ENCODE peak calls at places on chromosomes 6 and 20, in seven cellular contexts. O is HCT116, P is K562, Y is H1, I is WTC11, E is GM12878, D is HepG2. G is an unnamed sample.

GRCh38 chr6:30071858-30072257 is 3.7 kb downstream of the RNF39 start:
- DNase-seq in I (no peak), Y (no peak), P (no peak), D (no peak), E (no peak), O (no peak), G (no peak)

GRCh38 chr20:62726276-62726675 is 17.6 kb downstream of the NTSR1 start:
- DNase-seq in E (no peak), P (no peak), Y (no peak), O (no peak), D (no peak), I (no peak), G (no peak)

GRCh38 chr6:28597217-28597835 is 71.6 kb downstream of the GPX5 start:
- DNase-seq in I (peak), Y (peak), P (no peak), E (no peak), D (peak), O (peak), G (peak)

GRCh38 chr6:45990162-45990561 is 25.5 kb downstream of the CLIC5 start:
- DNase-seq in O (no peak), Y (no peak), P (no peak), D (no peak), I (no peak), E (no peak), G (no peak)

GRCh38 chr20:51387125-51387865 is 155.2 kb downstream of the NFATC2 start:
- DNase-seq in O (no peak), I (peak), P (no peak), E (no peak), Y (peak), D (no peak), G (no peak)

GRCh38 chr6:27565839-27566779 is 93.2 kb upstream of the ZNF184 start:
- DNase-seq in E (no peak), P (no peak), I (peak), Y (peak), D (peak), O (no peak), G (no peak)

GRCh38 chr6:52154381-52154780 is 31.8 kb upstream of the IL17A start:
- DNase-seq in P (no peak), E (no peak), O (no peak), Y (no peak), I (no peak), D (no peak), G (no peak)

GRCh38 chr6:124119591-124119990 is 315.9 kb downstream of the NKAIN2 start:
- DNase-seq in E (no peak), I (no peak), Y (no peak), D (no peak), P (no peak), O (no peak), G (no peak)

GRCh38 chr20:3071610-3072529 is at the start of gene OXT:
- DNase-seq in E (no peak), I (peak), P (no peak), D (no peak), Y (peak), O (no peak), G (no peak)

GRCh38 chr6:142758257-142759025 is 186.5 kb downstream of the HIVEP2 start:
- DNase-seq in I (no peak), D (no peak), O (no peak), P (no peak), Y (no peak), E (no peak), G (no peak)

GRCh38 chr6:54192993-54193392 is 81.8 kb downstream of the MLIP start:
- DNase-seq in P (no peak), D (no peak), Y (no peak), I (no peak), O (no peak), E (no peak), G (no peak)

GRCh38 chr20:52457826-52458225 is 266.2 kb upstream of the ZFP64 start:
- DNase-seq in O (no peak), D (no peak), Y (no peak), E (no peak), I (no peak), P (no peak), G (no peak)

GRCh38 chr20:39897781-39898466 is 791.1 kb downstream of the MAFB start:
- DNase-seq in Y (no peak), E (no peak), P (no peak), I (no peak), O (no peak), D (no peak), G (no peak)

GRCh38 chr6:142014515-142014914 is 118.2 kb upstream of the GJE1 start:
- DNase-seq in I (no peak), P (no peak), O (peak), E (no peak), Y (no peak), D (no peak), G (no peak)

GRCh38 chr20:38008233-38008944 is 24.9 kb downstream of the TTI1 start:
- DNase-seq in I (no peak), Y (no peak), E (no peak), O (no peak), D (no peak), P (no peak), G (no peak)

GRCh38 chr20:51385941-51386530 is 156.5 kb downstream of the NFATC2 start:
- DNase-seq in P (peak), E (no peak), D (peak), I (peak), Y (no peak), O (peak), G (peak)

GRCh38 chr20:53949319-53949839 is 121.0 kb downstream of the BCAS1 start:
- DNase-seq in D (no peak), O (no peak), Y (peak), E (no peak), I (no peak), P (no peak), G (no peak)

GRCh38 chr6:89122625-89123024 is 4.8 kb upstream of the SRSF12 start:
- DNase-seq in E (no peak), D (peak), P (no peak), Y (no peak), O (peak), I (no peak), G (peak)

GRCh38 chr20:49132995-49133451 is 55.1 kb downstream of the STAU1 start:
- DNase-seq in O (peak), I (no peak), P (peak), Y (no peak), D (peak), E (peak), G (peak)

GRCh38 chr6:28161410-28162079 is 19.9 kb downstream of the ZKSCAN8 start:
- DNase-seq in I (peak), D (peak), Y (peak), O (no peak), E (peak), P (peak), G (peak)

GRCh38 chr20:41453006-41453950 is 86.7 kb upstream of the EMILIN3 start:
- DNase-seq in E (no peak), D (no peak), O (no peak), I (no peak), Y (no peak), P (no peak), G (no peak)

GRCh38 chr6:7540595-7540994 is 876 bp upstream of the DSP start:
- DNase-seq in D (no peak), E (no peak), Y (no peak), O (no peak), I (peak), P (no peak), G (peak)

GRCh38 chr6:40722553-40723258 is 135.5 kb upstream of the LRFN2 start:
- DNase-seq in O (no peak), D (peak), I (no peak), P (no peak), Y (no peak), E (no peak), G (no peak)

GRCh38 chr20:17421493-17421892 is 109.7 kb downstream of the BFSP1 start:
- DNase-seq in E (no peak), D (no peak), P (no peak), O (no peak), Y (no peak), I (no peak), G (no peak)

GRCh38 chr20:34022154-34022842 is 28.6 kb downstream of the RALY start:
- DNase-seq in O (peak), P (peak), E (peak), D (peak), I (no peak), Y (no peak), G (peak)

GRCh38 chr6:13759025-13759424 is 47.4 kb upstream of the RANBP9 start:
- DNase-seq in Y (no peak), D (no peak), O (no peak), E (no peak), P (no peak), I (no peak), G (no peak)

GRCh38 chr20:64052326-64052722 is 2.9 kb upstream of the SOX18 start:
- DNase-seq in P (no peak), I (no peak), D (no peak), O (no peak), E (no peak), Y (no peak), G (no peak)

GRCh38 chr20:43739148-43739749 is 12.4 kb upstream of the GTSF1L start:
- DNase-seq in Y (no peak), E (no peak), O (no peak), I (no peak), P (no peak), D (no peak), G (no peak)

GRCh38 chr6:125930810-125931418 is 25.7 kb upstream of the HINT3 start:
- DNase-seq in O (no peak), P (no peak), I (no peak), E (no peak), D (no peak), Y (no peak), G (no peak)

GRCh38 chr20:34511891-34512265 is 4.3 kb upstream of the DYNLRB1 start:
- DNase-seq in O (no peak), P (no peak), I (no peak), D (peak), E (no peak), Y (no peak), G (no peak)

GRCh38 chr6:145813285-145814034 is 1.1 kb downstream of the FBXO30 start:
- DNase-seq in O (no peak), E (no peak), I (no peak), D (peak), P (peak), Y (no peak), G (peak)

GRCh38 chr20:45049904-45050471 is 50.9 kb downstream of the KCNS1 start:
- DNase-seq in D (no peak), O (no peak), P (no peak), I (no peak), Y (no peak), E (no peak), G (no peak)

GRCh38 chr6:159790947-159791598 is 806 bp downstream of the MRPL18 start:
- DNase-seq in I (no peak), Y (no peak), D (no peak), E (no peak), P (no peak), O (no peak), G (no peak)

GRCh38 chr6:138263963-138264362 is 45.7 kb upstream of the PBOV1 start:
- DNase-seq in E (no peak), P (no peak), O (no peak), I (no peak), Y (no peak), D (no peak), G (no peak)

GRCh38 chr6:42979523-42980177 is 669 bp upstream of the PEX6 start:
- DNase-seq in O (no peak), P (peak), D (no peak), E (no peak), I (no peak), Y (no peak), G (no peak)

GRCh38 chr6:128284128-128284527 is 236.3 kb downstream of the PTPRK start:
- DNase-seq in Y (no peak), D (no peak), E (no peak), P (no peak), I (no peak), O (no peak), G (no peak)
- TF ChIP-seq SP1 in Y (no peak), D (no peak), E (no peak), P (no peak), I (no peak), O (no peak), G (no peak)

GRCh38 chr6:20477485-20477884 is 56.8 kb upstream of the CDKAL1 start:
- DNase-seq in Y (no peak), D (no peak), O (no peak), E (no peak), I (no peak), P (no peak), G (no peak)
- TF ChIP-seq SP1 in Y (no peak), D (no peak), O (no peak), E (no peak), I (no peak), P (no peak), G (no peak)

GRCh38 chr6:163761491-163761890 is 347.0 kb downstream of the QKI start:
- DNase-seq in P (no peak), E (no peak), I (no peak), Y (no peak), D (no peak), O (no peak), G (no peak)
- TF ChIP-seq SP1 in P (no peak), E (no peak), I (no peak), Y (no peak), D (no peak), O (no peak), G (no peak)

GRCh38 chr6:113383701-113384100 is 473.4 kb upstream of the MARCKS start:
- DNase-seq in Y (no peak), E (no peak), P (no peak), D (no peak), O (no peak), I (no peak), G (no peak)

GRCh38 chr6:113385020-113385431 is 472.1 kb upstream of the MARCKS start:
- DNase-seq in D (no peak), Y (no peak), P (no peak), I (no peak), E (no peak), O (no peak), G (no peak)

GRCh38 chr6:113381232-113381631 is 475.9 kb upstream of the MARCKS start:
- DNase-seq in O (no peak), P (no peak), Y (no peak), D (no peak), I (no peak), E (no peak), G (no peak)

GRCh38 chr6:113380591-113380990 is 476.6 kb upstream of the MARCKS start:
- DNase-seq in E (no peak), P (no peak), O (no peak), I (no peak), Y (no peak), D (no peak), G (no peak)

DNA sequence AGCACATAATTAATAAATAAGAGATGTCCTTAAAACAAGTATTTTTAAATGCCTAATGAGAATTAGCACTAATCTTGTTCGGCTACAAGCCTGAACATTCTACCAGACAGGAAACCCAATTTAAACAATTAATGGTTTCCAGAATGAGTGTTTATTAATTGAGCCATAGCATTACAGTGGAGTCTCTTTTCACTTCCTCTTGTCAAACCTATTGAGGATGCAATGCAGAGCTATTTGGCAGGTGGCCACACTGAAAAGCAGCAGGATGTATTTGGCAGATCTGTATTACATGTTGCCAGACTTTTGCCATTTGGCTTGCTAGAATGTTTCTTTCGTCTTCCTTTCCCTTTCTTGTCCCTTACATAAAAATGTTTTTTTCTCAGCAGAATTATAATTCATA is 475.2 kb upstream of the MARCKS start:
- DNase-seq in E (peak), I (no peak), D (no peak), Y (no peak), O (no peak), P (no peak), G (no peak)
- TF ChIP-seq SP1 in E (no peak), I (no peak), D (no peak), Y (no peak), O (no peak), P (no peak), G (no peak)

GRCh38 chr20:10469599-10469998 is 34.5 kb downstream of the SLX4IP start:
- DNase-seq in D (peak), E (no peak), P (peak), O (peak), Y (no peak), I (no peak), G (peak)
- TF ChIP-seq SP1 in D (no peak), E (no peak), P (no peak), O (no peak), Y (no peak), I (no peak), G (no peak)

GRCh38 chr20:36311141-36311853 is 5.2 kb downstream of the DLGAP4 start:
- DNase-seq in D (no peak), E (no peak), Y (no peak), O (no peak), P (no peak), I (no peak), G (peak)
- TF ChIP-seq SP1 in D (no peak), E (no peak), Y (no peak), O (no peak), P (no peak), I (no peak), G (no peak)

GRCh38 chr6:134230087-134230717 is 87.7 kb downstream of the SGK1 start:
- DNase-seq in I (no peak), E (no peak), D (no peak), P (no peak), Y (no peak), O (no peak), G (no peak)
- TF ChIP-seq SP1 in I (no peak), E (no peak), D (no peak), P (no peak), Y (no peak), O (no peak), G (no peak)

GRCh38 chr20:32271620-32272019 is 5.8 kb upstream of the KIF3B start:
- DNase-seq in O (no peak), I (no peak), Y (no peak), P (no peak), D (no peak), E (no peak), G (no peak)

GRCh38 chr20:32278199-32278643 is 770 bp downstream of the KIF3B start:
- DNase-seq in O (no peak), E (peak), P (no peak), I (no peak), D (no peak), Y (no peak), G (no peak)

GRCh38 chr20:32277361-32278198 is at the start of gene KIF3B:
- DNase-seq in E (peak), P (peak), D (peak), O (peak), I (peak), Y (peak), G (peak)

GRCh38 chr20:32274359-32274758 is 3.1 kb upstream of the KIF3B start:
- DNase-seq in E (no peak), Y (no peak), O (no peak), I (no peak), P (no peak), D (no peak), G (no peak)
- TF ChIP-seq SP1 in E (no peak), Y (no peak), O (no peak), I (no peak), P (no peak), D (no peak), G (no peak)